ENCODE peak calls at places on chromosomes 7 and 10, in five cellular contexts. O, J, S, G and M are unnamed samples.
A peak's percentile ranks its signal among the peaks of the same experiment; 100 is the strongest.

GRCh38 chr7:96237040-96237439 is 84.9 kb downstream of the SLC25A13 start:
- DNase-seq in O (no peak), J (no peak), S (no peak), G (no peak), M (no peak)

GRCh38 chr10:70649526-70649925 is 22.8 kb upstream of the ADAMTS14 start:
- DNase-seq in O (peak; percentile 55), J (no peak), S (no peak), G (no peak), M (no peak)

GRCh38 chr10:129546106-129546505 is 79.1 kb downstream of the MGMT start:
- DNase-seq in O (no peak), J (no peak), S (no peak), G (no peak), M (no peak)

GRCh38 chr7:30502470-30503251 is 2.0 kb downstream of the GGCT start:
- DNase-seq in O (no peak), J (no peak), S (no peak), G (no peak), M (no peak)

GRCh38 chr7:27200761-27201230 is 905 bp upstream of the HOXA13 start:
- DNase-seq in O (peak; percentile 22), J (no peak), S (no peak), G (no peak), M (no peak)

GRCh38 chr10:28633750-28634149 is 43.6 kb upstream of the BAMBI start:
- DNase-seq in O (no peak), J (no peak), S (no peak), G (no peak), M (no peak)

GRCh38 chr10:28180654-28181053 is 122.2 kb downstream of the MPP7 start:
- DNase-seq in O (no peak), J (no peak), S (no peak), G (no peak), M (no peak)

GRCh38 chr7:39240864-39241263 is 263.2 kb downstream of the POU6F2 start:
- DNase-seq in O (no peak), J (no peak), S (no peak), G (no peak), M (no peak)

GRCh38 chr7:132932321-132933075 is 149.4 kb downstream of the CHCHD3 start:
- DNase-seq in O (no peak), J (no peak), S (no peak), G (no peak), M (no peak)

GRCh38 chr7:45689797-45690761 is 115.9 kb downstream of the ADCY1 start:
- DNase-seq in O (no peak), J (no peak), S (no peak), G (no peak), M (no peak)

GRCh38 chr10:114682532-114682931 is 24.5 kb upstream of the ABLIM1 start:
- DNase-seq in O (no peak), J (no peak), S (no peak), G (no peak), M (no peak)

GRCh38 chr7:156127166-156128134 is 315.2 kb upstream of the SHH start:
- DNase-seq in O (no peak), J (no peak), S (no peak), G (no peak), M (no peak)

GRCh38 chr10:104033401-104033930 is 52.2 kb downstream of the COL17A1 start:
- DNase-seq in O (no peak), J (no peak), S (no peak), G (no peak), M (no peak)

GRCh38 chr7:17130281-17131059 is 168.0 kb upstream of the AHR start:
- DNase-seq in O (peak; percentile 83), J (no peak), S (no peak), G (no peak), M (no peak)

GRCh38 chr10:108616559-108617285 is 1306.6 kb downstream of the XPNPEP1 start:
- DNase-seq in O (no peak), J (no peak), S (no peak), G (no peak), M (no peak)

GRCh38 chr7:134693256-134693655 is 46.6 kb downstream of the BPGM start:
- DNase-seq in O (peak; percentile 78), J (peak; percentile 45), S (no peak), G (no peak), M (no peak)

GRCh38 chr7:12007591-12007990 is 175.6 kb upstream of the THSD7A start:
- DNase-seq in O (no peak), J (no peak), S (no peak), G (no peak), M (no peak)

GRCh38 chr7:37488163-37488759 is 39.6 kb upstream of the ELMO1 start:
- DNase-seq in O (peak; percentile 13), J (no peak), S (no peak), G (no peak), M (no peak)

GRCh38 chr10:98664329-98665042 is 217.8 kb upstream of the HPS1 start:
- DNase-seq in O (no peak), J (no peak), S (peak; percentile 3), G (peak; percentile 40), M (no peak)

GRCh38 chr10:63236113-63236935 is 103.2 kb downstream of the NRBF2 start:
- DNase-seq in O (peak; percentile 95), J (no peak), S (no peak), G (peak; percentile 24), M (no peak)

GRCh38 chr7:67377939-67378862 is 381.6 kb downstream of the TYW1 start:
- DNase-seq in O (peak; percentile 53), J (peak; percentile 47), S (peak; percentile 21), G (peak; percentile 54), M (peak; percentile 87)

GRCh38 chr7:78359836-78360235 is 561.3 kb downstream of the PHTF2 start:
- DNase-seq in O (no peak), J (no peak), S (no peak), G (no peak), M (no peak)

GRCh38 chr7:123727071-123727837 is 21.5 kb downstream of the WASL start:
- DNase-seq in O (peak; percentile 89), J (no peak), S (no peak), G (no peak), M (no peak)

GRCh38 chr10:55024718-55025117 is 223.7 kb upstream of the PCDH15 start:
- DNase-seq in O (peak; percentile 17), J (no peak), S (no peak), G (no peak), M (no peak)

GRCh38 chr10:90407116-90407515 is 450.7 kb downstream of the HTR7 start:
- DNase-seq in O (peak; percentile 82), J (no peak), S (no peak), G (no peak), M (no peak)

GRCh38 chr10:6878067-6878412 is 298.0 kb upstream of the PRKCQ start:
- DNase-seq in O (no peak), J (no peak), S (no peak), G (no peak), M (no peak)

GRCh38 chr10:31645786-31646185 is 282.8 kb downstream of the ARHGAP12 start:
- DNase-seq in O (no peak), J (no peak), S (no peak), G (no peak), M (no peak)

GRCh38 chr10:44958897-44959242 is 732 bp upstream of the RASSF4 start:
- DNase-seq in O (no peak), J (no peak), S (no peak), G (no peak), M (no peak)

GRCh38 chr7:27745064-27745583 is 5.2 kb downstream of the TAX1BP1 start:
- DNase-seq in O (peak; percentile 85), J (no peak), S (no peak), G (no peak), M (peak; percentile 12)

GRCh38 chr7:132899-133298 is 59.5 kb upstream of the FAM20C start:
- DNase-seq in O (no peak), J (no peak), S (no peak), G (no peak), M (no peak)

GRCh38 chr7:47571355-47572100 is 10.4 kb downstream of the TNS3 start:
- DNase-seq in O (peak; percentile 64), J (no peak), S (no peak), G (no peak), M (peak; percentile 54)

GRCh38 chr10:110546077-110546476 is 21.4 kb upstream of the SMC3 start:
- DNase-seq in O (no peak), J (no peak), S (no peak), G (no peak), M (no peak)

GRCh38 chr10:31490858-31491504 is 172.0 kb downstream of the ZEB1 start:
- DNase-seq in O (peak; percentile 71), J (no peak), S (no peak), G (peak; percentile 39), M (no peak)

GRCh38 chr7:24922099-24922773 is 57.7 kb downstream of the OSBPL3 start:
- DNase-seq in O (no peak), J (no peak), S (no peak), G (no peak), M (no peak)

GRCh38 chr7:96104984-96105383 is 216.9 kb downstream of the SLC25A13 start:
- DNase-seq in O (no peak), J (no peak), S (no peak), G (no peak), M (no peak)